ENCODE peak calls at places on chromosomes 7 and 10, in ten cellular contexts. E is dorsolateral prefrontal cortex, Q is spleen, K is upper lobe of right lung, N is A549, A is Panc1, Z is neural crest cell, Y is PC-3, M is PC-9, F is mesothelial cell of epicardium. R is an unnamed sample.

GRCh38 chr7:21507627-21508343 is 35.1 kb upstream of the DNAH11 start:
- DNase-seq in E (peak; percentile 11), Q (no peak), K (no peak), N (peak; percentile 21), A (no peak), Z (peak; percentile 11), Y (peak; percentile 74), M (no peak), F (no peak), R (no peak)

GRCh38 chr7:114944742-114945625 is 23.1 kb downstream of the MDFIC start:
- DNase-seq in E (no peak), Q (no peak), K (no peak), N (no peak), A (no peak), Z (peak; percentile 1), Y (no peak), M (no peak), F (peak; percentile 43), R (no peak)

GRCh38 chr7:82428186-82428961 is 15.2 kb downstream of the CACNA2D1 start:
- DNase-seq in E (no peak), Q (no peak), K (no peak), N (no peak), A (no peak), Z (no peak), Y (no peak), M (no peak), F (no peak), R (no peak)

GRCh38 chr10:12631787-12632562 is 282.6 kb downstream of the CAMK1D start:
- DNase-seq in E (no peak), Q (no peak), K (no peak), N (peak; percentile 90), A (no peak), Z (no peak), Y (peak; percentile 55), M (no peak), F (no peak), R (no peak)

GRCh38 chr7:105429746-105430612 is 41.3 kb upstream of the SRPK2 start:
- DNase-seq in E (no peak), Q (no peak), K (peak; percentile 36), N (peak; percentile 75), A (peak; percentile 55), Z (no peak), Y (peak; percentile 72), M (peak; percentile 39), F (no peak), R (peak; percentile 47)

GRCh38 chr10:34018129-34018528 is 683.7 kb upstream of the NRP1 start:
- DNase-seq in E (no peak), Q (no peak), K (no peak), N (peak; percentile 25), A (no peak), Z (no peak), Y (peak; percentile 64), M (no peak), F (no peak), R (no peak)

GRCh38 chr10:128727114-128727513 is 600.9 kb upstream of the MKI67 start:
- DNase-seq in E (no peak), Q (no peak), K (no peak), N (no peak), A (no peak), Z (no peak), Y (no peak), M (no peak), F (no peak), R (no peak)

GRCh38 chr10:85026878-85027467 is 698.6 kb downstream of the CCSER2 start:
- DNase-seq in E (no peak), Q (no peak), K (no peak), N (no peak), A (no peak), Z (no peak), Y (no peak), M (no peak), F (no peak), R (no peak)

GRCh38 chr7:12287886-12288285 is 76.8 kb downstream of the TMEM106B start:
- DNase-seq in E (no peak), Q (no peak), K (no peak), N (no peak), A (no peak), Z (no peak), Y (no peak), M (no peak), F (no peak), R (no peak)

GRCh38 chr10:110681023-110681681 is 37.0 kb downstream of the RBM20 start:
- DNase-seq in E (no peak), Q (no peak), K (no peak), N (peak; percentile 57), A (no peak), Z (peak; percentile 53), Y (peak; percentile 37), M (no peak), F (peak; percentile 62), R (no peak)

GRCh38 chr7:38594931-38595330 is 36.2 kb downstream of the AMPH start:
- DNase-seq in E (no peak), Q (no peak), K (no peak), N (no peak), A (no peak), Z (no peak), Y (no peak), M (no peak), F (no peak), R (no peak)

GRCh38 chr7:17185690-17186070 is 112.8 kb upstream of the AHR start:
- DNase-seq in E (no peak), Q (no peak), K (no peak), N (peak; percentile 56), A (no peak), Z (no peak), Y (peak; percentile 65), M (no peak), F (no peak), R (no peak)

GRCh38 chr7:45021604-45022296 is 21.7 kb downstream of the CCM2 start:
- DNase-seq in E (no peak), Q (no peak), K (no peak), N (no peak), A (no peak), Z (no peak), Y (no peak), M (no peak), F (no peak), R (no peak)

GRCh38 chr7:118057404-118057803 is 126.6 kb upstream of the LSM8 start:
- DNase-seq in E (no peak), Q (no peak), K (no peak), N (peak; percentile 26), A (no peak), Z (no peak), Y (peak; percentile 38), M (no peak), F (no peak), R (no peak)

GRCh38 chr7:141928147-141928894 is 12.1 kb downstream of the OR9A4 start:
- DNase-seq in E (no peak), Q (no peak), K (no peak), N (no peak), A (no peak), Z (no peak), Y (no peak), M (no peak), F (no peak), R (no peak)

GRCh38 chr10:97713828-97714400 is 384 bp downstream of the MARVELD1 start:
- DNase-seq in E (peak; percentile 72), Q (peak; percentile 89), K (no peak), N (peak; percentile 88), A (peak; percentile 48), Z (peak; percentile 57), Y (peak; percentile 52), M (no peak), F (peak; percentile 74), R (peak; percentile 80)

GRCh38 chr10:32511599-32511998 is 65.7 kb downstream of the CCDC7 start:
- DNase-seq in E (no peak), Q (no peak), K (no peak), N (no peak), A (no peak), Z (no peak), Y (no peak), M (no peak), F (no peak), R (no peak)

GRCh38 chr7:54831644-54832095 is 72.7 kb upstream of the SEC61G start:
- DNase-seq in E (no peak), Q (no peak), K (no peak), N (peak; percentile 63), A (no peak), Z (no peak), Y (peak; percentile 95), M (peak; percentile 100), F (no peak), R (no peak)

GRCh38 chr10:104317195-104318095 is 20.8 kb downstream of the ITPRIP start:
- DNase-seq in E (no peak), Q (peak; percentile 41), K (peak; percentile 26), N (no peak), A (no peak), Z (no peak), Y (peak; percentile 56), M (no peak), F (no peak), R (no peak)
- TF ChIP-seq CTCF in E (no peak), Q (no peak), K (no peak), N (no peak), A (no peak), Z (no peak), Y (no peak), M (no peak), F (no peak), R (no peak)

GRCh38 chr7:155767562-155768437 is 44.5 kb downstream of the SHH start:
- DNase-seq in E (no peak), Q (no peak), K (no peak), N (no peak), A (no peak), Z (no peak), Y (peak; percentile 8), M (no peak), F (no peak), R (no peak)
- TF ChIP-seq CTCF in E (no peak), Q (no peak), K (no peak), N (no peak), A (no peak), Z (no peak), Y (no peak), M (no peak), F (no peak), R (no peak)

DNA sequence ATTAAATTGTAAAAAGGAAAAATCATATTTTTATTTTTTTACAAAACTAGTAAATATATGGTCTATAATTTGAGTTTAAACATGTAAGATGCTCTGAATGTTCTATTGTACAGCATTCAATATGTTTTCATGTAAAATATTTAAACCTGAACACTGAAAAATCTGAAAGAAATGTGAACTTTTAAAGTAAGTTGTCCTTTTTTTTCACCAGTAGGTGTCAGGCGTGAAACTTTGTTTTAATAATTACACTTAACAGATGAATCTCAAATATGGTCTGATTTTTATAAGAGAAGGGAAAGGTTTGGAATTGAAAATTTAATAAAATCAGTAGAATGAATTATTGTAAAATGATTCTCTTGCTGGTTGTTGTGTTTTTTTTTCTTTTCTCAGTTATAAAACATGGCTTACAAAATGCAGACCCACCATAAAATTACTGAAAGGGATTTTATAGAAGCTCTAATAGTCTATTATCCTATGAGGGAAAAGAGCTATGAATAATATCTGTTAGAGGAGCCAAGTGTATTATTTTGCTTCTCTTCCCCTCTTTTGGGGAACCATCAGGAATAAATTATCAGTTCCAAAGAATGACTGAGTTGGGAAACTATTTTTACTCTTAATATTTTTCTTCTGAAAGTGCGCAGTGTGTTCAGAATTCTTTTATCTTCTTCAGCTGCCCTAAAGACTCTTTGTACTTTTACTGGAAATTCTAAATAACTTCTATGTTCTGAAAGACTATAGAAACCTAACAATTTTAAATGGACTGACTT is 217.7 kb upstream of the FZD1 start:
- DNase-seq in E (no peak), Q (no peak), K (no peak), N (no peak), A (no peak), Z (no peak), Y (peak; percentile 45), M (no peak), F (no peak), R (no peak)
- TF ChIP-seq CTCF in E (no peak), Q (no peak), K (no peak), N (peak; percentile 42), A (no peak), Z (peak; percentile 62), Y (peak; percentile 55), M (peak; percentile 58), F (peak; percentile 52), R (peak; percentile 69)

GRCh38 chr7:41891967-41892755 is 189.3 kb upstream of the INHBA start:
- DNase-seq in E (no peak), Q (no peak), K (no peak), N (no peak), A (no peak), Z (peak; percentile 4), Y (no peak), M (peak; percentile 26), F (no peak), R (no peak)
- TF ChIP-seq CTCF in E (no peak), Q (no peak), K (no peak), N (no peak), A (peak; percentile 31), Z (no peak), Y (peak; percentile 27), M (no peak), F (no peak), R (peak; percentile 41)